ENCODE peak calls at places on chromosomes 7 and 10, in four cellular contexts. Z, M, C and Q are unnamed samples.

GRCh38 chr7:24406053-24406561 is 122.1 kb downstream of the NPY start:
- DNase-seq in M (no peak), Z (no peak), C (no peak), Q (no peak)

GRCh38 chr7:124152859-124153692 is 120.2 kb upstream of the TMEM229A start:
- DNase-seq in Z (no peak), C (no peak), M (peak; percentile 58), Q (no peak)

GRCh38 chr7:90309872-90310271 is 11.2 kb downstream of the FAM237B start:
- DNase-seq in M (no peak), Z (no peak), C (no peak), Q (no peak)

GRCh38 chr7:84950836-84951235 is 236.0 kb downstream of the SEMA3D start:
- DNase-seq in C (no peak), M (peak; percentile 65), Z (no peak), Q (no peak)

GRCh38 chr10:90968448-90969086 is 47.7 kb upstream of the ANKRD1 start:
- DNase-seq in Z (peak; percentile 86), C (no peak), M (no peak), Q (peak; percentile 9)

GRCh38 chr7:158281441-158281840 is 306.2 kb downstream of the PTPRN2 start:
- DNase-seq in Z (no peak), C (no peak), M (no peak), Q (no peak)

GRCh38 chr10:70404906-70405824 is 1.2 kb downstream of the EIF4EBP2 start:
- DNase-seq in M (peak; percentile 97), C (peak; percentile 25), Z (peak; percentile 96), Q (peak; percentile 62)

GRCh38 chr7:156442503-156442902 is 198.1 kb upstream of the RNF32 start:
- DNase-seq in M (no peak), C (no peak), Z (no peak), Q (no peak)

GRCh38 chr7:67387851-67388250 is 391.2 kb downstream of the TYW1 start:
- DNase-seq in C (no peak), Z (no peak), M (peak; percentile 74), Q (no peak)

GRCh38 chr10:5692476-5693358 is 8.1 kb downstream of the TASOR2 start:
- DNase-seq in Z (no peak), C (peak; percentile 19), M (no peak), Q (no peak)

GRCh38 chr7:1113548-1113885 is 25.6 kb downstream of the GPER1 start:
- DNase-seq in Z (no peak), C (no peak), M (no peak), Q (no peak)